ENCODE peak calls at places on chromosomes 7 and 10, in six cellular contexts. E is GM23248, H is neural progenitor cell, N is SK-N-SH, S is HCT116, J is PC-3. G is an unnamed sample.
A peak's percentile ranks its signal among the peaks of the same experiment; 100 is the strongest.

GRCh38 chr10:81882011-81882410 is 7.0 kb downstream of the NRG3 start:
- DNase-seq in E (no peak), H (no peak), N (no peak), S (no peak), J (no peak), G (no peak)

GRCh38 chr7:5218564-5219360 is 28.7 kb downstream of the WIPI2 start:
- DNase-seq in E (no peak), H (no peak), N (no peak), S (no peak), J (no peak), G (peak; percentile 80)

GRCh38 chr7:24427048-24427447 is 143.1 kb downstream of the NPY start:
- DNase-seq in E (no peak), H (peak; percentile 78), N (no peak), S (no peak), J (no peak), G (no peak)

GRCh38 chr10:122331100-122331499 is 43.4 kb upstream of the PLEKHA1 start:
- DNase-seq in E (no peak), H (no peak), N (no peak), S (no peak), J (no peak), G (no peak)

GRCh38 chr10:61901829-61902447 is 439 bp downstream of the ARID5B start:
- DNase-seq in E (peak; percentile 72), H (peak; percentile 64), N (no peak), S (no peak), J (no peak), G (peak; percentile 44)

GRCh38 chr10:84605802-84606201 is 277.4 kb downstream of the CCSER2 start:
- DNase-seq in E (peak; percentile 42), H (no peak), N (no peak), S (no peak), J (no peak), G (no peak)

GRCh38 chr7:139915864-139916716 is 87.0 kb downstream of the TBXAS1 start:
- DNase-seq in E (peak; percentile 98), H (no peak), N (peak; percentile 23), S (peak; percentile 92), J (peak; percentile 98), G (peak; percentile 97)

GRCh38 chr10:73399054-73399453 is 14.8 kb downstream of the ANXA7 start:
- DNase-seq in E (no peak), H (no peak), N (no peak), S (no peak), J (no peak), G (no peak)

GRCh38 chr7:151081170-151082101 is 827 bp upstream of the FASTK start:
- DNase-seq in E (peak; percentile 68), H (peak; percentile 58), N (peak; percentile 63), S (no peak), J (no peak), G (no peak)

GRCh38 chr10:123991622-123992570 is 100.3 kb upstream of the CPXM2 start:
- DNase-seq in E (peak; percentile 38), H (no peak), N (peak; percentile 45), S (no peak), J (no peak), G (no peak)

GRCh38 chr10:123995082-123995460 is 98.3 kb downstream of the CHST15 start:
- DNase-seq in E (no peak), H (no peak), N (peak; percentile 37), S (peak; percentile 32), J (no peak), G (no peak)

GRCh38 chr10:123995461-123996131 is 97.8 kb downstream of the CHST15 start:
- DNase-seq in E (peak; percentile 90), H (peak; percentile 75), N (peak; percentile 74), S (peak; percentile 67), J (peak; percentile 76), G (peak; percentile 77)

GRCh38 chr10:123994417-123995081 is 98.8 kb downstream of the CHST15 start:
- DNase-seq in E (peak; percentile 94), H (peak; percentile 93), N (peak; percentile 96), S (peak; percentile 74), J (peak; percentile 93), G (peak; percentile 82)

GRCh38 chr10:123993534-123994416 is 99.6 kb downstream of the CHST15 start:
- DNase-seq in E (no peak), H (no peak), N (peak; percentile 24), S (no peak), J (no peak), G (no peak)
- H3K9ac ChIP-seq in E (no peak overlapping the region), H (no peak overlapping the region), N (no peak overlapping the region), S (peak overlapping the region; percentile 22), J (no peak overlapping the region), G (no peak overlapping the region)

DNA sequence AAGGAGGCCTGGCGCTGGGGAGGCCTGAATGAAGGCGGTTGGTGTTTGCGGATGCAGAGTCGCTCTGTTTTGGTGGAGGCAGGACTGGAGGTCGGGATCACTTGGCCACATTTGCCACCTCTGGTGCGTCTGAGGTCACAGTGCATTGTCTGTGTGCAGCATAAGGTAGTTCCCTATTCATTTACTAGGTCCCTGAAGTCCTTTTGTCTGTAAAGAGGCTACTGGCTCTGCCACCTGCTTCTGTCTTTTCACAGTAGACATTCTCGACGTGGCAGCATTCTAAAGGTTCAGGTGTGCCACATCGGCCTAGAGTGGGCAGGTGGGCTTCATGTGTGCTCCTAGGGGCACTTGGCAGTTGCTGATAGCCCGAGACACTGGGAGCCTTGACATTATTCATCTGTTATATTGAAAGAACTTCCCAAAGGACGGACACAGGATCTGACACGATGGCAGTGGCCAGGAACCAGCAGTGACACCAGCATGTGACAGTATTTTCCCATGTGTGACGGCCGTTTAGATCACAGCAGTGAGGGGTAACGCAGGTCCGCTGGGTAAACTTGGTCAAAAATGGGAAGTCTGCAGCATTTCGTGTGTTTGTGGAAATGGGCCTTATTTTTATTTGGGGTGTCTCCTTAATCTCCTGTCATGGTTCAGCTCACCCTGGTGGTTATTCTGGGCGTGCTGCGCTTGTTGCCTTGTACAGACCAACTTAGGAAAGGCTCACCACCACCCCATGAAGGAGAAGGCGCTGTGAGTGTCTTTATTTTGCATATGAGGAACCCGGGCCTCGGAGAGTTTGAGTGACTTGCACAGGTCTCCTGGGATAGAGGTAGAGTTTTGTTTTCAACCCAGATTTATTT is 5.9 kb downstream of the MGMT start:
- DNase-seq in E (no peak), H (no peak), N (no peak), S (no peak), J (no peak), G (no peak)
- H2AFZ ChIP-seq in E (no peak overlapping the region), H (no peak overlapping the region), N (no peak overlapping the region), S (no peak overlapping the region), J (no peak overlapping the region), G (no peak overlapping the region)

DNA sequence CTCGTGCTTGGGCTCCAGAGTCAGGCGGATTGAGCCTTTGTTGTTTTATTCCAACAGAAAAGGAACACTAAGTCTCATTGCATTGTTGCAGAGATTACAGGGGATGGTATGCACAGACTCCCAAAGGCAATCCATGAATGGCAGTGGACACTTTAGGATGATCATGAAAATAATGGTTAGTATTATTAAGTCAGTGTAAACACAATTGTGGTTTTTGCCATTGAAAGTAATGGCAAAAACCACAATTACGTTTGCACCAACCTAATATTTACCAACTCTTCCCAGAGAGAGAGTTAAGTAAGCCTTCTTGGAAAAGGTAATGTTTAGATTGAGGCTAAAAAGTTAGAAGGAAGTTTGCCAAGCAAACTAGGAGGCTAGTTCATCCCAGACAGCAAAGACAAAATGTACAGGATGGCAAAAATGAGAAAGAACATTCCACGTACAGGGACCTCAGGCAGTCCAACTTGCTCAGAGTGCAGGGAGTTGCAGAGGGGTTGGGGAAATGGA is 72.9 kb upstream of the AMPH start:
- DNase-seq in E (no peak), H (peak; percentile 52), N (no peak), S (no peak), J (peak; percentile 85), G (no peak)
- TF ChIP-seq EZH2phosphoT487 in E (no peak), H (no peak), N (no peak), S (no peak), J (no peak), G (no peak)

GRCh38 chr10:118587881-118588651 is 7.4 kb downstream of the PRLHR start:
- DNase-seq in E (no peak), H (no peak), N (no peak), S (no peak), J (no peak), G (no peak)
- H3K9ac ChIP-seq in E (no peak overlapping the region), H (no peak overlapping the region), N (no peak overlapping the region), S (no peak overlapping the region), J (no peak overlapping the region), G (no peak overlapping the region)

GRCh38 chr7:87624628-87625027 is 3.6 kb upstream of the RUNDC3B start:
- DNase-seq in E (no peak), H (no peak), N (peak; percentile 31), S (no peak), J (no peak), G (no peak)

GRCh38 chr7:87625101-87625500 is 3.1 kb upstream of the RUNDC3B start:
- DNase-seq in E (no peak), H (no peak), N (no peak), S (no peak), J (no peak), G (no peak)

GRCh38 chr7:87628780-87629569 is 777 bp downstream of the RUNDC3B start:
- DNase-seq in E (peak; percentile 51), H (peak; percentile 62), N (peak; percentile 74), S (peak; percentile 39), J (no peak), G (peak; percentile 69)

GRCh38 chr7:87627634-87627994 is 584 bp upstream of the RUNDC3B start:
- DNase-seq in E (peak; percentile 46), H (no peak), N (peak; percentile 68), S (no peak), J (no peak), G (no peak)
- H2AFZ ChIP-seq in E (peak overlapping the region; percentile 92), H (no peak overlapping the region), N (peak overlapping the region; percentile 97), S (peak overlapping the region; percentile 22), J (peak overlapping the region; percentile 81), G (peak overlapping the region; percentile 99)

DNA sequence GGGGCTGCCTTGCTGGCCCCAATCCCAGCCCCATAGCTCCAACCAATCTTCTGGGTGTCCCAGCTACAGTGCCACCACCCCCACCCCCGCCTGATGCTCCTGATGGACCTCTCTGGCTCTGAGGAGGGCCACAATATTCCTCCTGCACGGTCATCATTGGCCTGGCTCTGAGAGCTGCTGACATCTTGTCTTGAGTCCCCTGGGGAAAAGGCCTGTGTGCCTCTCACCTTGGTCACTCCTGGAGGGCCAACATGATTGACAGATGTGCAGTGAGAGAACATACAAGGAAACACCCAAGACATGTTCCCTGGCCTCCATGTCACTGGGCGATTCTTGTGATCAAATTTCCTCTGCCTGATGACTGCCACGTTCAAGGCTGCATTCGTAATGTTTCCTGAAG is 7.7 kb downstream of the GDF2 start:
- DNase-seq in E (no peak), H (no peak), N (no peak), S (no peak), J (no peak), G (no peak)
- TF ChIP-seq EZH2phosphoT487 in E (no peak), H (no peak), N (no peak), S (no peak), J (no peak), G (no peak)

GRCh38 chr7:128323489-128324362 is 20.0 kb downstream of the RBM28 start:
- DNase-seq in E (peak; percentile 75), H (no peak), N (no peak), S (no peak), J (no peak), G (no peak)
- H3K9ac ChIP-seq in E (peak overlapping the region; percentile 62), H (no peak overlapping the region), N (peak overlapping the region; percentile 27), S (no peak overlapping the region), J (no peak overlapping the region), G (no peak overlapping the region)